ENCODE peak calls at places on chromosomes 13 and 19, in eight cellular contexts. One of them, this sample, is unnamed.

GRCh38 chr13:94464771-94465170 is 14.7 kb downstream of the DCT start:
- DNase-seq in HTR-8/SVneo: no peak
- DNase-seq in AG09309: no peak
- DNase-seq in GM18507: no peak
- DNase-seq in uterus: no peak
- DNase-seq in cardiac fibroblast: no peak
- DNase-seq in Calu3: no peak
- DNase-seq in glutamatergic neuron: no peak
- DNase-seq in this sample: no peak

GRCh38 chr13:40758811-40759210 is 12.2 kb downstream of the MRPS31 start:
- DNase-seq in AG09309: no peak
- DNase-seq in HTR-8/SVneo: no peak
- DNase-seq in GM18507: no peak
- DNase-seq in glutamatergic neuron: no peak
- DNase-seq in Calu3: no peak
- DNase-seq in cardiac fibroblast: no peak
- DNase-seq in uterus: no peak
- DNase-seq in this sample: no peak

GRCh38 chr13:27081893-27082292 is 89.7 kb downstream of the USP12 start:
- DNase-seq in Calu3: no peak
- DNase-seq in uterus: no peak
- DNase-seq in HTR-8/SVneo: no peak
- DNase-seq in glutamatergic neuron: no peak
- DNase-seq in cardiac fibroblast: no peak
- DNase-seq in GM18507: no peak
- DNase-seq in AG09309: no peak
- DNase-seq in this sample: no peak

GRCh38 chr19:52635786-52636570 is 2.2 kb downstream of the ZNF83 start:
- DNase-seq in Calu3: no peak
- DNase-seq in uterus: no peak
- DNase-seq in glutamatergic neuron: no peak
- DNase-seq in HTR-8/SVneo: no peak
- DNase-seq in GM18507: no peak
- DNase-seq in AG09309: peak
- DNase-seq in cardiac fibroblast: no peak
- DNase-seq in this sample: no peak

GRCh38 chr19:24127601-24128000 is 40.6 kb downstream of the ZNF254 start:
- DNase-seq in uterus: no peak
- DNase-seq in glutamatergic neuron: no peak
- DNase-seq in AG09309: no peak
- DNase-seq in cardiac fibroblast: no peak
- DNase-seq in Calu3: no peak
- DNase-seq in GM18507: no peak
- DNase-seq in HTR-8/SVneo: no peak
- DNase-seq in this sample: no peak

GRCh38 chr13:78689011-78689410 is 30.1 kb upstream of the OBI1 start:
- DNase-seq in Calu3: no peak
- DNase-seq in GM18507: no peak
- DNase-seq in HTR-8/SVneo: no peak
- DNase-seq in glutamatergic neuron: no peak
- DNase-seq in uterus: no peak
- DNase-seq in AG09309: no peak
- DNase-seq in cardiac fibroblast: peak
- DNase-seq in this sample: no peak

GRCh38 chr13:48000559-48001126 is 430 bp downstream of the SUCLA2 start:
- DNase-seq in HTR-8/SVneo: no peak
- DNase-seq in uterus: no peak
- DNase-seq in cardiac fibroblast: peak
- DNase-seq in glutamatergic neuron: no peak
- DNase-seq in AG09309: no peak
- DNase-seq in Calu3: peak
- DNase-seq in GM18507: no peak
- DNase-seq in this sample: peak

GRCh38 chr19:11410682-11411081 is 8.4 kb downstream of the RGL3 start:
- DNase-seq in uterus: no peak
- DNase-seq in cardiac fibroblast: no peak
- DNase-seq in Calu3: no peak
- DNase-seq in HTR-8/SVneo: no peak
- DNase-seq in AG09309: no peak
- DNase-seq in glutamatergic neuron: no peak
- DNase-seq in GM18507: no peak
- DNase-seq in this sample: peak

GRCh38 chr19:29850482-29850881 is 38.7 kb downstream of the CCNE1 start:
- DNase-seq in HTR-8/SVneo: no peak
- DNase-seq in AG09309: no peak
- DNase-seq in cardiac fibroblast: no peak
- DNase-seq in GM18507: no peak
- DNase-seq in Calu3: no peak
- DNase-seq in uterus: no peak
- DNase-seq in glutamatergic neuron: no peak
- DNase-seq in this sample: no peak

GRCh38 chr19:13441810-13442512 is 64.3 kb downstream of the CACNA1A start:
- DNase-seq in uterus: no peak
- DNase-seq in cardiac fibroblast: peak
- DNase-seq in GM18507: no peak
- DNase-seq in glutamatergic neuron: no peak
- DNase-seq in AG09309: no peak
- DNase-seq in HTR-8/SVneo: peak
- DNase-seq in Calu3: peak
- DNase-seq in this sample: peak

GRCh38 chr13:20772401-20773131 is 1.2 kb downstream of the EEF1AKMT1 start:
- DNase-seq in Calu3: no peak
- DNase-seq in uterus: no peak
- DNase-seq in glutamatergic neuron: no peak
- DNase-seq in cardiac fibroblast: peak
- DNase-seq in GM18507: no peak
- DNase-seq in HTR-8/SVneo: no peak
- DNase-seq in AG09309: peak
- DNase-seq in this sample: peak

GRCh38 chr13:46022476-46022875 is 30.1 kb downstream of the ZC3H13 start:
- DNase-seq in HTR-8/SVneo: no peak
- DNase-seq in cardiac fibroblast: peak
- DNase-seq in Calu3: no peak
- DNase-seq in uterus: no peak
- DNase-seq in glutamatergic neuron: no peak
- DNase-seq in GM18507: no peak
- DNase-seq in AG09309: no peak
- DNase-seq in this sample: no peak

GRCh38 chr13:93529961-93530360 is 303.4 kb downstream of the GPC6 start:
- DNase-seq in AG09309: no peak
- DNase-seq in uterus: no peak
- DNase-seq in Calu3: no peak
- DNase-seq in GM18507: no peak
- DNase-seq in glutamatergic neuron: no peak
- DNase-seq in cardiac fibroblast: peak
- DNase-seq in HTR-8/SVneo: no peak
- DNase-seq in this sample: no peak

GRCh38 chr13:49472186-49472585 is 23.6 kb upstream of the PHF11 start:
- DNase-seq in glutamatergic neuron: no peak
- DNase-seq in GM18507: no peak
- DNase-seq in Calu3: no peak
- DNase-seq in AG09309: no peak
- DNase-seq in HTR-8/SVneo: no peak
- DNase-seq in cardiac fibroblast: peak
- DNase-seq in uterus: no peak
- DNase-seq in this sample: no peak

GRCh38 chr19:38657633-38658222 is 10.3 kb downstream of the ACTN4 start:
- DNase-seq in uterus: no peak
- DNase-seq in GM18507: no peak
- DNase-seq in Calu3: peak
- DNase-seq in cardiac fibroblast: peak
- DNase-seq in glutamatergic neuron: no peak
- DNase-seq in AG09309: peak
- DNase-seq in HTR-8/SVneo: no peak
- DNase-seq in this sample: peak

GRCh38 chr13:109009756-109010155 is 380.3 kb downstream of the MYO16 start:
- DNase-seq in AG09309: no peak
- DNase-seq in Calu3: no peak
- DNase-seq in GM18507: no peak
- DNase-seq in HTR-8/SVneo: no peak
- DNase-seq in cardiac fibroblast: no peak
- DNase-seq in uterus: no peak
- DNase-seq in glutamatergic neuron: no peak
- DNase-seq in this sample: no peak

GRCh38 chr19:50795665-50796073 is 5.5 kb downstream of the ACP4 start:
- DNase-seq in GM18507: no peak
- DNase-seq in cardiac fibroblast: no peak
- DNase-seq in AG09309: no peak
- DNase-seq in uterus: no peak
- DNase-seq in HTR-8/SVneo: no peak
- DNase-seq in glutamatergic neuron: no peak
- DNase-seq in Calu3: no peak
- DNase-seq in this sample: no peak

GRCh38 chr19:4474504-4475136 is 2.5 kb downstream of the HDGFL2 start:
- DNase-seq in glutamatergic neuron: peak
- DNase-seq in HTR-8/SVneo: peak
- DNase-seq in uterus: no peak
- DNase-seq in Calu3: no peak
- DNase-seq in cardiac fibroblast: peak
- DNase-seq in AG09309: no peak
- DNase-seq in GM18507: no peak
- DNase-seq in this sample: no peak

GRCh38 chr19:41228486-41228885 is 9.5 kb downstream of the AXL start:
- DNase-seq in HTR-8/SVneo: no peak
- DNase-seq in Calu3: no peak
- DNase-seq in GM18507: no peak
- DNase-seq in AG09309: no peak
- DNase-seq in cardiac fibroblast: no peak
- DNase-seq in glutamatergic neuron: no peak
- DNase-seq in uterus: no peak
- DNase-seq in this sample: no peak

GRCh38 chr19:45919678-45920077 is 5.1 kb upstream of the NANOS2 start:
- DNase-seq in AG09309: no peak
- DNase-seq in glutamatergic neuron: no peak
- DNase-seq in cardiac fibroblast: no peak
- DNase-seq in GM18507: no peak
- DNase-seq in uterus: no peak
- DNase-seq in HTR-8/SVneo: no peak
- DNase-seq in Calu3: no peak
- DNase-seq in this sample: no peak

This sample was measured in RPMI7951.